ENCODE peak calls at places on chromosome 15, in five cellular contexts. L is heart right ventricle, O is PC-3, A is BE2C, S is right cardiac atrium. K is an unnamed sample. For H3K4me1, the result is how much of the 10 kb centered on the place peaks cover.

GRCh38 chr15:99163271-99164062 is 58.6 kb downstream of the SYNM start:
- DNase-seq in L (no peak), O (no peak), A (no peak), S (no peak), K (no peak)

GRCh38 chr15:35078221-35078915 is 6.7 kb downstream of the NANOGP8 start:
- DNase-seq in L (no peak), O (peak), A (peak), S (no peak), K (no peak)

GRCh38 chr15:35427091-35427490 is 118.9 kb downstream of the DPH6 start:
- DNase-seq in L (no peak), O (peak), A (no peak), S (no peak), K (no peak)

GRCh38 chr15:49900836-49901235 is 218.2 kb downstream of the ATP8B4 start:
- DNase-seq in L (no peak), O (no peak), A (no peak), S (no peak), K (no peak)

GRCh38 chr15:38610748-38611147 is 46.1 kb upstream of the RASGRP1 start:
- DNase-seq in L (no peak), O (no peak), A (no peak), S (no peak), K (no peak)

GRCh38 chr15:65327651-65328393 is 23.3 kb downstream of the RNU5B-1 start:
- DNase-seq in L (no peak), O (no peak), A (no peak), S (no peak), K (no peak)

GRCh38 chr15:90580086-90580485 is 50.4 kb downstream of the CRTC3 start:
- DNase-seq in L (no peak), O (no peak), A (no peak), S (no peak), K (no peak)

GRCh38 chr15:69305204-69305931 is 6.7 kb downstream of the PAQR5 start:
- DNase-seq in L (no peak), O (peak), A (no peak), S (peak), K (no peak)

GRCh38 chr15:66131200-66131599 is 122.3 kb downstream of the MEGF11 start:
- DNase-seq in L (no peak), O (no peak), A (no peak), S (no peak), K (no peak)

GRCh38 chr15:49101536-49101935 is 53.9 kb downstream of the COPS2 start:
- DNase-seq in L (no peak), O (no peak), A (no peak), S (no peak), K (no peak)

GRCh38 chr15:47673343-47673761 is 44.0 kb upstream of the SEMA6D start:
- DNase-seq in L (no peak), O (no peak), A (no peak), S (peak), K (no peak)

DNA sequence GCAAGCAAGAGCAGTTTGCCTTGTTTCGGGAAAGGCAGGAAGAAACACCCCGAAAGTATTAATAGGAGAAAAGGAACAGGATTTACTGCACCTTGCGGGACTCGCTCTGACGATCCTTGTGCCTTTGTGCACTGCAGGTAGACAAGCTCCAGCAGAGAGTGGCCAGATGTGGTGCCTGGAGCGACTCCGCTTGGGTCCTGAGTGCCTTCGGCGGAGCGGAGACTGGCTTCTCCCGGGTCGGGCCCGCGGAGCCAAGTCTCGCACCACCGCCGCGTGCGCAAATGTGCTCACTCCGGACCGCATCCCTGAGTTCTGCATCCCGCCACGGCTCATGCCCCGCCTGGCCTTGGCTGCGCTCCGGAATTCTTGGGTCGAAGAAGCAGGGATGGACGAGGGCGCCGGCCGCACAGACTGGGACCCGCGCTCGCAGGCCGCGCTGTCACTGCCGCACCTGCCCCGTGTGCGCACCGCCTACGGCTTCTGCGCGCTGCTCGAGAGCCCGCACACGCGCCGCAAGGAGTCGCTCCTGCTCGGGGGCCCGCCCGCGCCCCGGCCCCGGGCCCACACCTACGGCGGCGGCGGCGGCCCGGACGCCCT is 769 bp downstream of the C2CD4A start:
- DNase-seq in L (peak), O (peak), A (peak), S (peak), K (peak)
- H3K4me3 ChIP-seq in L (no peak), O (peak), A (peak), S (peak), K (peak)

DNA sequence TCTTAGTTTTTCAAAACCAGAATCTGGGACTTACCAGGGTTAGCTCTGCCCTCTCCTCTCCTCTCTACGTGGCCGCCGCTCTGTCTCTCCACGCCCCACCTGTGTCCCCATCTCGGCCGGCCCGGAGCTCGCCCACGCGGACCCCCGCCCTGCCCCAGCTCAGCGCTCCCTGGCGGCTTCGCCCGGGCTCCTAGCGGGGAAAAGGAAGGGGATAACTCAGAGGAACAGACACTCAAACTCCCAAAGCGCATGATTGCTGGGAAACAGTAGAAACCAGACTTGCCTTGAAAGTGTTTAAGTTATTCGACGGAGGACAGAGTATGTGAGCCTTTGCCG is 5.4 kb downstream of the ISL2 start:
- DNase-seq in L (no peak), O (no peak), A (no peak), S (no peak), K (no peak)
- H3K4me1 ChIP-seq in L (half or more), O (under half), A (under half), S (under half), K (half or more)

GRCh38 chr15:68204361-68204760 is 771 bp downstream of the CALML4 start:
- DNase-seq in L (no peak), O (no peak), A (no peak), S (no peak), K (no peak)
- H3K4me3 ChIP-seq in L (no peak), O (no peak), A (no peak), S (no peak), K (no peak)

GRCh38 chr15:74214324-74215021 is 11.9 kb upstream of the STRA6 start:
- DNase-seq in L (no peak), O (no peak), A (no peak), S (no peak), K (no peak)
- H3K4me1 ChIP-seq in L (under half), O (under half), A (under half), S (under half), K (under half)

GRCh38 chr15:42220216-42220615 is 12.1 kb upstream of the VPS39 start:
- DNase-seq in L (no peak), O (no peak), A (no peak), S (no peak), K (no peak)
- H3K4me3 ChIP-seq in L (no peak), O (no peak), A (no peak), S (no peak), K (no peak)

GRCh38 chr15:52787549-52788098 is 2.5 kb downstream of the ONECUT1 start:
- DNase-seq in L (no peak), O (no peak), A (no peak), S (no peak), K (no peak)
- H3K4me1 ChIP-seq in L (under half), O (under half), A (under half), S (under half), K (half or more)

DNA sequence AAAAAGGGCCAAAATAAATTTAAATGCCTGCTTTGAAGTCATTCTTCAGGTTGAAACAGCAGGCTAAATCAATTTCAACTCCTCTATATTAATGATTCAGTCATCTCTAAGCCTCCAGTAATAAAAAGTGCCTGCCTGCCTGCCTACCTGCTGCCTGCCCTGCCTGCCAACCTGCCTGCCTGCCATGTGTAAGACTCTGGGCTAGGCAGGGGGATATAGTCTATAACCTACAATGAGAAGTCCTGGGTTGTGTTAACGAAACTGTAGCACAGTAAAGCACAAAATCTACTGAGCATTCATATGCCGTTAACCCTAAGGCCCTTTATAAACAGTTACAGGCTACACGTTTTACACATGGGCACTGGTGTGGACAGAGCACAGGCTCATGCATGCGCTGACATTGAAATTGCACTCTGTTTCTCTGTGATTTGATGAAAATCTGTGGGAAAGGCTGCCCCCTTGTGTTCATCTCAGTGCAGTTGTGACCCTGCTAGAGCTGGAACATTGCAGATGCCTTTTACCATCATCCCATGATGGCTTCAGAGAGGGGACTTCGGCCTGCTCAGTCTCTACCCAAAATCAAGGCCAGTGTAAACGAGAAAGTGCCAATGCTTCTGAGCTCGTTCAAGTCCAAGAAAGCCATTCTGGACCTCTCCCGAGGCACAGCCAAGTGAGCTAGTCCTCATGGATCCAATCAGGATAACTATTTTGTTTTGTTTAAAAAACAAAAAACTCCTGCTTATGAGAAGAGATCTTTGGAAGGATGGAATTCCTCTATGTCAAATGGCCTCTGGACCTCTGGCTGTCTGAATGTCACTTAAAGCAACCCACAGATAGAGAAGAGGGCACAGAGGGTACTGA is 64.6 kb downstream of the EFL1 start:
- DNase-seq in L (peak), O (peak), A (peak), S (peak), K (peak)
- H3K4me3 ChIP-seq in L (no peak), O (no peak), A (no peak), S (no peak), K (no peak)

GRCh38 chr15:60899322-60899966 is 329.7 kb downstream of the RORA start:
- DNase-seq in L (no peak), O (no peak), A (no peak), S (no peak), K (no peak)
- H3K4me1 ChIP-seq in L (under half), O (under half), A (under half), S (under half), K (under half)

GRCh38 chr15:23647001-23647295 is 719 bp downstream of the MAGEL2 start:
- DNase-seq in L (no peak), O (no peak), A (no peak), S (no peak), K (no peak)
- H3K4me3 ChIP-seq in L (no peak), O (no peak), A (no peak), S (no peak), K (peak)

GRCh38 chr15:75827691-75828090 is 15.6 kb upstream of the UBE2Q2 start:
- DNase-seq in L (no peak), O (no peak), A (no peak), S (no peak), K (no peak)
- H3K4me1 ChIP-seq in L (under half), O (under half), A (under half), S (under half), K (under half)